ENCODE peak calls at places on chromosomes 6 and 20, in nine cellular contexts. R is K562, X is stomach, W is A549, G is transverse colon, M is suprapubic skin, S is sigmoid colon, K is ovary, F is esophagus muscularis mucosa. T is an unnamed sample.

GRCh38 chr6:143188292-143188691 is 127.6 kb downstream of the AIG1 start:
- DNase-seq in R (no peak), X (no peak), W (no peak), G (no peak), M (no peak), S (no peak), K (no peak), F (no peak), T (no peak)

GRCh38 chr6:142013286-142013685 is 119.4 kb upstream of the GJE1 start:
- DNase-seq in R (no peak), X (no peak), W (peak; percentile 62), G (no peak), M (no peak), S (no peak), K (no peak), F (no peak), T (no peak)

GRCh38 chr6:16933532-16933931 is 168.3 kb upstream of the STMND1 start:
- DNase-seq in R (no peak), X (no peak), W (no peak), G (no peak), M (no peak), S (no peak), K (no peak), F (no peak), T (no peak)

GRCh38 chr6:44086931-44087574 is 40.2 kb downstream of the MRPL14 start:
- DNase-seq in R (no peak), X (peak; percentile 64), W (no peak), G (no peak), M (no peak), S (no peak), K (no peak), F (no peak), T (no peak)

GRCh38 chr6:16803294-16804006 is 42.2 kb upstream of the ATXN1 start:
- DNase-seq in R (peak; percentile 22), X (no peak), W (no peak), G (peak; percentile 14), M (no peak), S (peak; percentile 82), K (peak; percentile 46), F (no peak), T (no peak)

GRCh38 chr20:50607850-50608749 is 83.2 kb downstream of the RIPOR3 start:
- DNase-seq in R (no peak), X (no peak), W (no peak), G (no peak), M (no peak), S (no peak), K (no peak), F (no peak), T (no peak)

GRCh38 chr6:21157186-21157929 is 436.2 kb upstream of the SOX4 start:
- DNase-seq in R (no peak), X (no peak), W (no peak), G (no peak), M (no peak), S (no peak), K (no peak), F (no peak), T (no peak)

GRCh38 chr6:121726596-121726995 is 291.1 kb downstream of the GJA1 start:
- DNase-seq in R (no peak), X (no peak), W (no peak), G (no peak), M (no peak), S (no peak), K (no peak), F (no peak), T (no peak)

GRCh38 chr20:11140359-11140758 is 466.6 kb upstream of the JAG1 start:
- DNase-seq in R (no peak), X (no peak), W (peak; percentile 69), G (no peak), M (no peak), S (no peak), K (no peak), F (no peak), T (no peak)

GRCh38 chr20:19885981-19886665 is 128.1 kb downstream of the RIN2 start:
- DNase-seq in R (no peak), X (peak; percentile 61), W (peak; percentile 84), G (peak; percentile 72), M (no peak), S (peak; percentile 79), K (peak; percentile 67), F (no peak), T (no peak)

GRCh38 chr6:46684771-46685170 is 2.9 kb upstream of the TDRD6 start:
- DNase-seq in R (no peak), X (no peak), W (no peak), G (no peak), M (no peak), S (no peak), K (no peak), F (no peak), T (no peak)

GRCh38 chr20:62835931-62836861 is 19.3 kb downstream of the COL9A3 start:
- DNase-seq in R (no peak), X (no peak), W (no peak), G (no peak), M (no peak), S (peak; percentile 65), K (peak; percentile 54), F (no peak), T (no peak)

GRCh38 chr20:61185841-61186601 is 66.0 kb upstream of the CDH4 start:
- DNase-seq in R (no peak), X (no peak), W (peak; percentile 85), G (no peak), M (no peak), S (no peak), K (no peak), F (no peak), T (no peak)

GRCh38 chr20:23161968-23162696 is 76.0 kb upstream of the CD93 start:
- DNase-seq in R (no peak), X (peak; percentile 94), W (peak; percentile 24), G (peak; percentile 93), M (peak; percentile 93), S (peak; percentile 90), K (peak; percentile 66), F (peak; percentile 93), T (peak; percentile 90)

GRCh38 chr20:58212636-58213035 is 15.8 kb downstream of the ANKRD60 start:
- DNase-seq in R (no peak), X (no peak), W (no peak), G (no peak), M (no peak), S (no peak), K (no peak), F (no peak), T (no peak)

GRCh38 chr6:44285552-44286284 is 15.5 kb downstream of the TMEM151B start:
- DNase-seq in R (no peak), X (no peak), W (no peak), G (no peak), M (no peak), S (no peak), K (no peak), F (no peak), T (no peak)

GRCh38 chr6:42093582-42094329 is 43.4 kb downstream of the TAF8 start:
- DNase-seq in R (peak; percentile 53), X (peak; percentile 46), W (no peak), G (peak; percentile 50), M (no peak), S (no peak), K (no peak), F (no peak), T (no peak)

GRCh38 chr20:251352-251751 is 6.2 kb upstream of the DEFB132 start:
- DNase-seq in R (no peak), X (no peak), W (no peak), G (no peak), M (no peak), S (no peak), K (no peak), F (no peak), T (no peak)

GRCh38 chr6:3835055-3835731 is 14.0 kb upstream of the FAM50B start:
- DNase-seq in R (no peak), X (peak; percentile 37), W (peak; percentile 46), G (peak; percentile 17), M (no peak), S (peak; percentile 80), K (no peak), F (peak; percentile 90), T (peak; percentile 75)

GRCh38 chr6:33716379-33716778 is 4.9 kb upstream of the UQCC2 start:
- DNase-seq in R (no peak), X (peak; percentile 61), W (no peak), G (no peak), M (no peak), S (no peak), K (no peak), F (no peak), T (no peak)

DNA sequence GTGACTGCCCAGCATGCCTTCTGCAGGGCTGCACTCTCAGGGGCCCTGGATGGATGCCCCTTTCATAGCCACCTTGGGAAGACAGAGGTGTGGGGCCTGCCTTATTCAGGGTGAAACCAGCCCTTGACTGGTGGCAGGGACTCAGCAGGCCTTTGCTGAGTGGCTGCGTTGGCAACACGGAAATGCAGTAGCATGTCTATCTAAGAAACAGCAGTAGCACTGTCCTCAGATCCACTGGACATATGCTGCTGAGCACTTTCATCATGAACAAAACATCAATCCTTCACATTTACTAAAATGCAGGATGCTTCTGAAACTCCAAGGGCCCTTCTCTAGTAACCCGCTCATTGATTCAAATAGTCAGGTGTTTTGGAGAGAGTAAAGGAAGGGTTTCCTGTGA is 4.9 kb upstream of the TBXT start:
- DNase-seq in R (no peak), X (no peak), W (no peak), G (no peak), M (no peak), S (no peak), K (no peak), F (no peak), T (no peak)
- H3K4me3 ChIP-seq in R (no peak overlapping the region), X (no peak overlapping the region), W (no peak overlapping the region), G (no peak overlapping the region), M (no peak overlapping the region), S (no peak overlapping the region), K (no peak overlapping the region), F (no peak overlapping the region), T (no peak overlapping the region)

GRCh38 chr6:47733879-47734558 is 35.6 kb downstream of the ADGRF4 start:
- DNase-seq in R (peak; percentile 20), X (no peak), W (peak; percentile 28), G (no peak), M (no peak), S (no peak), K (no peak), F (no peak), T (no peak)
- TF ChIP-seq EP300 in R (no peak), X (no peak), W (no peak), G (no peak), M (no peak), S (no peak), K (no peak), F (no peak), T (no peak)

DNA sequence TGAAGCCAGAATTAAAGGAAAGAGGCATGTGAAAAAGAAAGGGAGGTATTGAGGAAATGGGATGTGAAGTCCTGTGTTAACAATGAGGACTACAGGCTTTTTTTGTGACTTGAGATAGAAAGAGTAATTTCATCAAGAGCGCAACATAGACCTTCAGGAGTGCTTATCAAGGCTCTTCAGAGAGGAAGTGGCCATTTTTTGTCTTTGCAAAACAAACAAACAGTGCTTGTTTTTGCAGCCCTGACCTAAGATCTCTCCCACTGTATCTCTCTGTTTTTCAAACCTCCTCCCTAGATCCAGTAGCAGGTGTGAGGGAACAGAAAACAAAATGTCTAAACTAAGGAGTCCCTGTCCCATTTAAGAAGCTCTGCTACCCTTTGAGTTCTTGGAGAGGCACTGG is 710.3 kb upstream of the MARCKS start:
- DNase-seq in R (no peak), X (no peak), W (no peak), G (no peak), M (no peak), S (no peak), K (no peak), F (no peak), T (no peak)
- H3K27ac ChIP-seq in R (peak overlapping the region; percentile 28), X (no peak overlapping the region), W (no peak overlapping the region), G (no peak overlapping the region), M (no peak overlapping the region), S (no peak overlapping the region), K (no peak overlapping the region), F (no peak overlapping the region), T (no peak overlapping the region)

GRCh38 chr6:30881987-30882763 is 2.1 kb upstream of the DDR1 start:
- DNase-seq in R (no peak), X (no peak), W (no peak), G (no peak), M (no peak), S (no peak), K (no peak), F (no peak), T (no peak)
- H3K4me3 ChIP-seq in R (no peak overlapping the region), X (peak overlapping the region; percentile 81), W (no peak overlapping the region), G (no peak overlapping the region), M (peak overlapping the region; percentile 82), S (no peak overlapping the region), K (no peak overlapping the region), F (no peak overlapping the region), T (no peak overlapping the region)

T was measured in tibial nerve.